ENCODE peak calls at places on chromosomes 7 and 10, in ten cellular contexts. V is tibial artery, B is adrenal gland, Q is BE2C, D is NB4, L is brain microvascular endothelial cell, S is lower leg skin, J is A549, Z is fibroblast of the aortic adventitia, A is cardiac fibroblast. N is an unnamed sample.

GRCh38 chr7:107961399-107961798 is 41.6 kb downstream of the LAMB1 start:
- DNase-seq in V (no peak), B (peak), Q (peak), D (no peak), L (no peak), S (peak), J (no peak), Z (no peak), A (peak), N (no peak)

GRCh38 chr7:50653997-50654425 is 88.8 kb upstream of the DDC start:
- DNase-seq in V (peak), B (no peak), Q (no peak), D (no peak), L (peak), S (peak), J (no peak), Z (peak), A (peak), N (no peak)

GRCh38 chr7:138752568-138753518 is 45.0 kb upstream of the TMEM213 start:
- DNase-seq in V (no peak), B (peak), Q (peak), D (peak), L (no peak), S (peak), J (peak), Z (no peak), A (no peak), N (peak)

GRCh38 chr10:119246862-119247549 is 39.6 kb downstream of the GRK5 start:
- DNase-seq in V (peak), B (no peak), Q (no peak), D (no peak), L (peak), S (no peak), J (no peak), Z (peak), A (peak), N (no peak)

GRCh38 chr7:130490287-130490686 is 1.6 kb upstream of the MEST start:
- DNase-seq in V (no peak), B (no peak), Q (no peak), D (no peak), L (no peak), S (no peak), J (no peak), Z (no peak), A (no peak), N (no peak)

GRCh38 chr10:104868231-104868630 is 227.1 kb downstream of the SORCS3 start:
- DNase-seq in V (no peak), B (no peak), Q (no peak), D (no peak), L (no peak), S (no peak), J (no peak), Z (no peak), A (no peak), N (no peak)

GRCh38 chr10:48365668-48366067 is 59.2 kb downstream of the MAPK8 start:
- DNase-seq in V (no peak), B (no peak), Q (no peak), D (no peak), L (no peak), S (no peak), J (no peak), Z (no peak), A (peak), N (no peak)

GRCh38 chr7:113751547-113751946 is 167.3 kb downstream of the PPP1R3A start:
- DNase-seq in V (no peak), B (no peak), Q (no peak), D (no peak), L (no peak), S (no peak), J (no peak), Z (no peak), A (no peak), N (no peak)

GRCh38 chr7:40836218-40836617 is 701.4 kb downstream of the SUGCT start:
- DNase-seq in V (no peak), B (no peak), Q (no peak), D (peak), L (no peak), S (no peak), J (no peak), Z (no peak), A (no peak), N (no peak)

GRCh38 chr10:120607016-120607709 is 150.1 kb downstream of the PLPP4 start:
- DNase-seq in V (no peak), B (no peak), Q (no peak), D (no peak), L (peak), S (no peak), J (no peak), Z (peak), A (peak), N (no peak)

GRCh38 chr10:130425169-130425568 is 289.0 kb downstream of the GLRX3 start:
- DNase-seq in V (no peak), B (no peak), Q (no peak), D (no peak), L (no peak), S (peak), J (no peak), Z (no peak), A (no peak), N (no peak)

GRCh38 chr10:32971536-32972091 is 13.6 kb upstream of the ITGB1 start:
- DNase-seq in V (no peak), B (no peak), Q (no peak), D (no peak), L (no peak), S (no peak), J (peak), Z (no peak), A (no peak), N (no peak)

GRCh38 chr7:128098629-128099028 is 67.4 kb upstream of the LRRC4 start:
- DNase-seq in V (no peak), B (no peak), Q (no peak), D (no peak), L (no peak), S (no peak), J (no peak), Z (no peak), A (no peak), N (no peak)

GRCh38 chr10:63561421-63561820 is 40.2 kb downstream of the REEP3 start:
- DNase-seq in V (no peak), B (no peak), Q (no peak), D (no peak), L (no peak), S (no peak), J (no peak), Z (no peak), A (no peak), N (no peak)

GRCh38 chr7:119167431-119167830 is 942.9 kb downstream of the ANKRD7 start:
- DNase-seq in V (no peak), B (no peak), Q (no peak), D (no peak), L (no peak), S (no peak), J (no peak), Z (no peak), A (no peak), N (no peak)

GRCh38 chr10:34178756-34179155 is 636.3 kb downstream of the PARD3 start:
- DNase-seq in V (no peak), B (no peak), Q (no peak), D (peak), L (no peak), S (no peak), J (no peak), Z (no peak), A (no peak), N (no peak)

GRCh38 chr7:30467275-30467674 is 11.3 kb downstream of the NOD1 start:
- DNase-seq in V (no peak), B (no peak), Q (no peak), D (peak), L (no peak), S (no peak), J (no peak), Z (no peak), A (no peak), N (no peak)

GRCh38 chr10:16686081-16686902 is 130.9 kb downstream of the RSU1 start:
- DNase-seq in V (no peak), B (no peak), Q (no peak), D (no peak), L (no peak), S (no peak), J (no peak), Z (no peak), A (no peak), N (no peak)

GRCh38 chr10:86524225-86524982 is 2.8 kb upstream of the WAPL start:
- DNase-seq in V (no peak), B (no peak), Q (no peak), D (no peak), L (no peak), S (no peak), J (no peak), Z (no peak), A (no peak), N (no peak)

GRCh38 chr10:23351914-23352313 is 7.3 kb upstream of the C10orf67 start:
- DNase-seq in V (no peak), B (no peak), Q (no peak), D (no peak), L (peak), S (no peak), J (no peak), Z (peak), A (peak), N (no peak)

GRCh38 chr10:102421645-102422585 is 1.3 kb downstream of the FBXL15 start:
- DNase-seq in V (no peak), B (peak), Q (no peak), D (peak), L (no peak), S (no peak), J (no peak), Z (no peak), A (no peak), N (no peak)

GRCh38 chr10:116944911-116945310 is 60.1 kb downstream of the SHTN1 start:
- DNase-seq in V (no peak), B (no peak), Q (no peak), D (no peak), L (no peak), S (no peak), J (no peak), Z (no peak), A (no peak), N (no peak)

GRCh38 chr10:63829573-63830149 is 308.5 kb downstream of the REEP3 start:
- DNase-seq in V (no peak), B (no peak), Q (no peak), D (no peak), L (no peak), S (no peak), J (no peak), Z (no peak), A (no peak), N (no peak)

GRCh38 chr7:139242741-139243281 is 11.8 kb downstream of the UBN2 start:
- DNase-seq in V (no peak), B (no peak), Q (no peak), D (no peak), L (no peak), S (no peak), J (no peak), Z (peak), A (peak), N (no peak)

GRCh38 chr10:47311193-47311899 is 10.9 kb upstream of the GDF2 start:
- DNase-seq in V (no peak), B (no peak), Q (peak), D (peak), L (no peak), S (no peak), J (peak), Z (peak), A (no peak), N (no peak)

GRCh38 chr7:135074096-135074495 is 73.8 kb upstream of the TMEM140 start:
- DNase-seq in V (no peak), B (no peak), Q (no peak), D (no peak), L (no peak), S (no peak), J (no peak), Z (no peak), A (no peak), N (no peak)

GRCh38 chr7:82020076-82020475 is 250.2 kb upstream of the HGF start:
- DNase-seq in V (no peak), B (no peak), Q (peak), D (peak), L (no peak), S (no peak), J (no peak), Z (no peak), A (no peak), N (no peak)

GRCh38 chr10:100709655-100710054 is 35.7 kb upstream of the PAX2 start:
- DNase-seq in V (no peak), B (no peak), Q (no peak), D (no peak), L (no peak), S (no peak), J (no peak), Z (no peak), A (no peak), N (no peak)

GRCh38 chr10:130873636-130874035 is 437.9 kb downstream of the TCERG1L start:
- DNase-seq in V (no peak), B (no peak), Q (no peak), D (no peak), L (no peak), S (peak), J (no peak), Z (no peak), A (no peak), N (no peak)

GRCh38 chr7:105691029-105691691 is 109.9 kb upstream of the EFCAB10 start:
- DNase-seq in V (no peak), B (peak), Q (no peak), D (no peak), L (peak), S (no peak), J (no peak), Z (peak), A (peak), N (no peak)

GRCh38 chr7:43572516-43573049 is 10.3 kb upstream of the STK17A start:
- DNase-seq in V (peak), B (peak), Q (no peak), D (peak), L (peak), S (no peak), J (peak), Z (peak), A (peak), N (no peak)

GRCh38 chr10:19817251-19818046 is 1.2 kb downstream of the PLXDC2 start:
- DNase-seq in V (peak), B (peak), Q (no peak), D (no peak), L (no peak), S (peak), J (no peak), Z (no peak), A (no peak), N (no peak)

GRCh38 chr10:51685768-51686167 is 13.6 kb downstream of the CSTF2T start:
- DNase-seq in V (no peak), B (peak), Q (no peak), D (no peak), L (no peak), S (no peak), J (no peak), Z (no peak), A (no peak), N (no peak)

GRCh38 chr10:82221750-82222149 is 346.8 kb downstream of the NRG3 start:
- DNase-seq in V (no peak), B (no peak), Q (no peak), D (peak), L (no peak), S (no peak), J (no peak), Z (no peak), A (no peak), N (no peak)

GRCh38 chr10:88082806-88083596 is 219.6 kb downstream of the PTEN start:
- DNase-seq in V (no peak), B (no peak), Q (no peak), D (peak), L (no peak), S (no peak), J (no peak), Z (no peak), A (no peak), N (no peak)
- H3K4me3 ChIP-seq in V (no peak), B (no peak), Q (no peak), D (no peak), L (no peak), S (no peak), J (no peak), Z (no peak), A (no peak), N (no peak)

DNA sequence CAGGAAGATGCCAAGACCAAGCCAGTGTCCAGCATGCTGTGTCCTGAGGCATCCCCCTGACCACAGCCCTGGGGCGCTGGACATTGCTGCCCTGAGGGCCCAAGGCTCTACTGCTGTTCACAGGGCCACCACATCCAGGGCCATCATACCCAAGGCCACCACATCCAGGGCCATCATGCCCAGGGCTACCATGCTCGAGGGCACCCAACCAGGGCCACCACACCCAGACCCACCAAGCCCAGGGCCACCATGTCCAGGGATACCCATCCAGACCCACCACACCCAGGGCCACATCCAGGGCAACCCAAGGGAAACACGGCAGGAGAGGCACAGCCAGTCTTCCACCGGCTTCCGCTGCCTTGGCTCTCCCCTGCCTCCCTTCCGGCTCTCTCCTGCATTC is 17.1 kb downstream of the STK32C start:
- DNase-seq in V (no peak), B (no peak), Q (no peak), D (no peak), L (no peak), S (no peak), J (no peak), Z (no peak), A (no peak), N (no peak)
- TF ChIP-seq CTCF in V (no peak), B (no peak), Q (no peak), D (no peak), L (no peak), S (no peak), J (no peak), Z (no peak), A (no peak), N (no peak)

DNA sequence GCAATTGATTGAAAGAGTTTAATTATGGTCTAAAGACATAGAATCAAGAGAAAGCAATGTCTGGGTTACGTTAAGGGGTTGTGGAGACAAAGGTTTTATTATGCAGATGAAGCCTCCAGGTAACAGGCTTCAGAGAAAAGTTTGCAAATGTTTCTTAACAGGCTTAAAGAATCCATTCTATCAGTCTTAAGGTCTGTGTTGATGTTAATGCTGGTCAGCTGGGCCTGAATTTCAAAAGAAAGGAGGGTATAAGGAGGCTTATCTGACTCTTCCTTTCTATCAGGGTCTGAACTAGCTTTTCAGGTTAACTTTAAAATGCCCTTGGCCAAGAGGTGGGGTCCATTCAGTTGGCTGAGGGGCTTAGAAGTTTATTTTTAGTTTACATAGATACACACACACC is 1004.5 kb upstream of the C7orf33 start:
- DNase-seq in V (no peak), B (no peak), Q (no peak), D (no peak), L (no peak), S (no peak), J (no peak), Z (no peak), A (no peak), N (no peak)
- H3K4me3 ChIP-seq in V (no peak), B (no peak), Q (no peak), D (no peak), L (no peak), S (no peak), J (no peak), Z (no peak), A (no peak), N (no peak)

GRCh38 chr10:5629789-5630436 is 36.5 kb downstream of the ASB13 start:
- DNase-seq in V (peak), B (peak), Q (peak), D (peak), L (peak), S (peak), J (peak), Z (peak), A (peak), N (peak)

GRCh38 chr10:5627486-5628044 is 38.8 kb downstream of the ASB13 start:
- DNase-seq in V (no peak), B (no peak), Q (no peak), D (no peak), L (no peak), S (no peak), J (no peak), Z (no peak), A (no peak), N (no peak)

GRCh38 chr10:5628798-5629788 is 37.3 kb downstream of the ASB13 start:
- DNase-seq in V (no peak), B (no peak), Q (no peak), D (no peak), L (no peak), S (no peak), J (no peak), Z (peak), A (peak), N (no peak)

GRCh38 chr10:5625992-5626777 is 40.2 kb downstream of the ASB13 start:
- DNase-seq in V (no peak), B (peak), Q (no peak), D (no peak), L (no peak), S (no peak), J (no peak), Z (no peak), A (no peak), N (no peak)

DNA sequence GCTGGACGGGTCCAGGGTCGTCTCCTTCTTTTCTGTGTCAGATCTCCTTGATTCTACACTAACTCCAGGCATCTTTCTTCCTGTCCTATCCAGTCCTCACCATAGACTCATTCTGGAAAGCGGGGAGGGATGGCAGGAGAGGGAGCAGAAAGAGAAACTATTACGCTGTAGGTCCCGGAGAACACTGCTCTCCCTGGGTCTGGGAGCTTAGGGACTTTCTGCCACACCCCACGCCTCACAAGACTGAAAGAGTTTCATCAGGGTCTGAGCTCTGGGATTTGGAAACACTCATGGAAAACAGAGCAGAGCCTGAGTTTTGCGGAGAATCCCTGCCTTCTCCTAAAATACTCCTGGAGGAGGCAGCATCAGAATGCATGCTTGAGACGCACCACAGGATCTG is 38.0 kb downstream of the ASB13 start:
- DNase-seq in V (peak), B (no peak), Q (no peak), D (no peak), L (no peak), S (no peak), J (no peak), Z (peak), A (peak), N (no peak)
- TF ChIP-seq CTCF in V (peak), B (no peak), Q (no peak), D (no peak), L (no peak), S (no peak), J (no peak), Z (no peak), A (no peak), N (no peak)

GRCh38 chr7:129435414-129435829 is 1.2 kb downstream of the STRIP2 start:
- DNase-seq in V (no peak), B (no peak), Q (no peak), D (no peak), L (no peak), S (no peak), J (no peak), Z (no peak), A (no peak), N (no peak)
- H3K4me3 ChIP-seq in V (no peak), B (no peak), Q (peak), D (peak), L (peak), S (peak), J (peak), Z (peak), A (peak), N (no peak)

GRCh38 chr7:79241288-79242055 is 212.0 kb downstream of the MAGI2 start:
- DNase-seq in V (no peak), B (no peak), Q (no peak), D (no peak), L (peak), S (no peak), J (no peak), Z (peak), A (peak), N (no peak)

GRCh38 chr7:79240413-79240812 is 213.1 kb downstream of the MAGI2 start:
- DNase-seq in V (no peak), B (no peak), Q (no peak), D (no peak), L (no peak), S (no peak), J (no peak), Z (no peak), A (no peak), N (no peak)

GRCh38 chr7:79244482-79244881 is 209.0 kb downstream of the MAGI2 start:
- DNase-seq in V (no peak), B (peak), Q (no peak), D (no peak), L (no peak), S (no peak), J (no peak), Z (no peak), A (no peak), N (no peak)

GRCh38 chr7:79245623-79246249 is 207.7 kb downstream of the MAGI2 start:
- DNase-seq in V (no peak), B (no peak), Q (no peak), D (peak), L (no peak), S (no peak), J (no peak), Z (no peak), A (no peak), N (no peak)
- TF ChIP-seq CTCF in V (no peak), B (no peak), Q (peak), D (no peak), L (peak), S (no peak), J (no peak), Z (no peak), A (no peak), N (no peak)

N was measured in GM12864.